ENCODE peak calls at places on chromosome X, in six cellular contexts. O, T, Y, G, A and P are unnamed samples.

GRCh38 chrX:48761674-48762471 is at the start of gene GLOD5:
- DNase-seq in A (no peak), T (no peak), G (peak; percentile 57), O (peak; percentile 65), Y (peak; percentile 7), P (no peak)

GRCh38 chrX:23616361-23616760 is 50.9 kb upstream of the PRDX4 start:
- DNase-seq in T (no peak), G (peak; percentile 4), O (no peak), Y (peak; percentile 19), A (no peak), P (no peak)

GRCh38 chrX:100494974-100495373 is 84.9 kb upstream of the PCDH19 start:
- DNase-seq in A (no peak), T (no peak), O (no peak), Y (no peak), G (no peak), P (no peak)

GRCh38 chrX:110001702-110002299 is 1.1 kb upstream of the TMEM164 start:
- DNase-seq in O (no peak), Y (no peak), A (no peak), T (no peak), G (no peak), P (no peak)

GRCh38 chrX:14095702-14096101 is 66.0 kb upstream of the GEMIN8 start:
- DNase-seq in G (peak; percentile 58), O (no peak), A (peak; percentile 17), Y (peak; percentile 60), T (peak; percentile 21), P (peak; percentile 39)

GRCh38 chrX:7132335-7133035 is 15.0 kb upstream of the STS start:
- DNase-seq in A (no peak), T (peak; percentile 2), O (peak; percentile 74), Y (peak; percentile 77), G (peak; percentile 92), P (no peak)

GRCh38 chrX:44705817-44706551 is 137.8 kb upstream of the DUSP21 start:
- DNase-seq in O (no peak), G (no peak), A (no peak), Y (peak; percentile 1), T (no peak), P (no peak)

GRCh38 chrX:7146703-7147430 is 645 bp upstream of the STS start:
- DNase-seq in A (no peak), G (no peak), T (no peak), O (no peak), Y (no peak), P (peak; percentile 42)

GRCh38 chrX:119067023-119067739 is 5.6 kb upstream of the CT47C1 start:
- DNase-seq in G (peak; percentile 27), A (peak; percentile 73), T (peak; percentile 20), Y (peak; percentile 53), O (peak; percentile 66), P (no peak)

GRCh38 chrX:124228849-124229248 is 103.6 kb upstream of the TEX13D start:
- DNase-seq in G (no peak), Y (no peak), A (no peak), O (no peak), T (no peak), P (no peak)

GRCh38 chrX:16870861-16871584 is 861 bp upstream of the RBBP7 start:
- DNase-seq in O (peak; percentile 75), G (no peak), Y (peak; percentile 19), A (no peak), T (no peak), P (peak; percentile 45)
- TF ChIP-seq CTCF in O (no peak), G (no peak), Y (no peak), A (no peak), T (no peak), P (no peak)

DNA sequence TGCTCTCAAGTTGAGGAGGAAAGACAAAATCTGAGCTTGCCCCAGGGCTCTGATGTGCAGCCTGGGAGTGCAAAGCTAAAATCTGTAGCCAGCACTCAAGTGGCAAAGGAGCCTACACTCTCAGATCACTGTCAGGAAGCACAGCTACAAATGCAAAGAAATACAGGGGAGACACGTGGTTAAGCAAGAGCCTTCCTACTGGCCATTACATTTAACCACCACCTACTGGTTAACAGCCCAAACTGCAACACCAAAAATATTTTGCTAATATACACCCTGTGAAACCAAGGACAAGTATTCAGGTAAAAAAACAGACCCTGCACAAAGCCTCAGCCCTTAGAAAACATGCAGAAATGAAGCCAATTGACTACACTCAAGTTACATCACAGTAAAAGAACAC is 170.4 kb upstream of the FGF16 start:
- DNase-seq in Y (no peak), O (no peak), A (no peak), T (no peak), G (no peak), P (no peak)
- TF ChIP-seq CTCF in Y (no peak), O (no peak), A (no peak), T (no peak), G (peak; percentile 9), P (peak; percentile 33)

GRCh38 chrX:53442322-53442631 is 8.1 kb upstream of the HSD17B10 start:
- DNase-seq in Y (no peak), A (no peak), T (no peak), G (no peak), O (no peak), P (no peak)
- TF ChIP-seq CTCF in Y (no peak), A (no peak), T (no peak), G (no peak), O (no peak), P (no peak)

DNA sequence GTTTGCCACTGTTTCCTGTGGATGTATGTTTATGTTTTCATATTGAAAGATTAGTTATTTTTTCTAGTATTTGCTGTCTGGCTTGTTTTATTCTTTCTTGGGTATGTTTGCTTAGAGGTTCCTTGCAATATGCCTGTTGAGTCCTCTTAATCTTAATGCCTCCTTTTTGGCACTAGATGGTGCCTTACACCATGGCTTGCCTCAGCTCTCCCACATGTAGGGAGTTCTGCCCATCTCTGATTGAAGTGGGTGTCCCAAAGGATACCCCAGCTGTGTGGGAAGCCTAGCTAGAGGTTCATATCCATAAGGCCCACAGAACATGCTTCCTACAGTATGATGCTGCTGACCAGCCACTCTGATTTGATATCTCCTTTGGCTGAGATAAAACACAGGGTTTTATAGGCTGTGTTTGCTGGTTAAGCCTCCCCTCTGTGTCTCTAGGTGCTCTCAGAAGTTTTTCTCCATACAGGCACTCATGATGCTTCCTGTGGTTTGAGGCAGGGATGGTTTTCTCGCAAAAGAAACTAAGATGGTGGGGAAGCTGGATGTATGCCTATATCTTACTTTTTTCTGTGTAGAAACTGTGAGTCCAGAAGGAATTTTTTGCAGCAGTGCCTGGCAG is 162.4 kb downstream of the ASB9 start:
- DNase-seq in O (no peak), T (peak; percentile 1), G (no peak), A (no peak), Y (no peak), P (no peak)
- TF ChIP-seq CTCF in O (no peak), T (no peak), G (peak; percentile 7), A (no peak), Y (no peak), P (no peak)

GRCh38 chrX:85851418-85851817 is 195.9 kb downstream of the CHM start:
- DNase-seq in A (no peak), O (peak; percentile 53), T (no peak), Y (no peak), G (peak; percentile 11), P (no peak)
- TF ChIP-seq CTCF in A (no peak), O (no peak), T (no peak), Y (peak; percentile 22), G (peak; percentile 37), P (peak; percentile 22)

DNA sequence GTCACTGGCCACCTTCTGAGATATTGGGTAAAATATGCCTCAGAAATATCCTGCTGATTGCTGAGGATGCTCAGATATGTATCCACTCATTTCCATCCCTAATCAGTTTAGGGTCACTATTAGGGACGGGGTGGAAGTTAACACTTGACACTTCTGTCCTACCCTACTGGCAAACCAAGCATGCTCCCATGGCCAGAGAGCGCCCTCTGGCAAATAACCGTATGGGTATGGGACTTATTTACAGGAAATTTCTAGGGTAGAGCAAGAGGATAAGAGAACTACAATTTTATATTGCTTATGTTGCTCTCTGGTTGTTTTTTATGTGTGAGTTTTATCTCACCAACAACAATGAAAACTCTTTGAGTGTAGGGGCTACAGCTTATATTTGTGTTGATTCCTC is 86.8 kb upstream of the TSPAN7 start:
- DNase-seq in A (no peak), T (no peak), O (no peak), G (no peak), Y (no peak), P (no peak)
- TF ChIP-seq CTCF in A (no peak), T (no peak), O (no peak), G (no peak), Y (no peak), P (no peak)

GRCh38 chrX:106957856-106958255 is 37.7 kb downstream of the CLDN2 start:
- DNase-seq in G (no peak), Y (peak; percentile 68), T (no peak), A (no peak), O (no peak), P (no peak)

GRCh38 chrX:106964290-106964689 is 35.7 kb downstream of the MORC4 start:
- DNase-seq in O (no peak), A (no peak), G (no peak), T (no peak), Y (no peak), P (no peak)

GRCh38 chrX:106963111-106963510 is 36.9 kb downstream of the MORC4 start:
- DNase-seq in G (no peak), O (no peak), A (no peak), T (no peak), Y (peak; percentile 62), P (no peak)

GRCh38 chrX:106955004-106955772 is 35.0 kb downstream of the CLDN2 start:
- DNase-seq in A (no peak), G (peak; percentile 35), O (no peak), T (no peak), Y (no peak), P (no peak)

GRCh38 chrX:106959897-106960296 is 39.7 kb downstream of the CLDN2 start:
- DNase-seq in T (no peak), Y (peak; percentile 13), G (peak; percentile 7), A (no peak), O (no peak), P (no peak)
- TF ChIP-seq CTCF in T (no peak), Y (peak; percentile 22), G (no peak), A (peak; percentile 29), O (no peak), P (no peak)

GRCh38 chrX:128992107-128992971 is 531.0 kb downstream of the SMARCA1 start:
- DNase-seq in T (no peak), G (no peak), O (no peak), Y (no peak), A (no peak), P (no peak)
- TF ChIP-seq CTCF in T (no peak), G (no peak), O (no peak), Y (no peak), A (no peak), P (no peak)